ENCODE peak calls at places on chromosome 20, in four cellular contexts. One of them, this sample, is unnamed.

GRCh38 chr20:23637282-23638221 is at the start of gene CST3:
- DNase-seq in HepG2: peak
- DNase-seq in K562: peak
- DNase-seq in GM12878: no peak
- DNase-seq in this sample: peak

GRCh38 chr20:401682-402495 is 6.2 kb upstream of the RBCK1 start:
- DNase-seq in HepG2: peak
- DNase-seq in K562: no peak
- DNase-seq in GM12878: no peak
- DNase-seq in this sample: peak

GRCh38 chr20:13736792-13737191 is 47.9 kb downstream of the ESF1 start:
- DNase-seq in HepG2: no peak
- DNase-seq in K562: no peak
- DNase-seq in GM12878: no peak
- DNase-seq in this sample: no peak

GRCh38 chr20:2080532-2081224 is 20.9 kb upstream of the STK35 start:
- DNase-seq in HepG2: peak
- DNase-seq in K562: no peak
- DNase-seq in GM12878: no peak
- DNase-seq in this sample: no peak

GRCh38 chr20:46709459-46710148 is at the start of gene SLC2A10:
- DNase-seq in HepG2: peak
- DNase-seq in K562: peak
- DNase-seq in GM12878: no peak
- DNase-seq in this sample: no peak

GRCh38 chr20:10793741-10794140 is 119.9 kb upstream of the JAG1 start:
- DNase-seq in HepG2: no peak
- DNase-seq in K562: no peak
- DNase-seq in GM12878: no peak
- DNase-seq in this sample: no peak

GRCh38 chr20:63057133-63058117 is 50.7 kb upstream of the BHLHE23 start:
- DNase-seq in HepG2: no peak
- DNase-seq in K562: no peak
- DNase-seq in GM12878: no peak
- DNase-seq in this sample: no peak

GRCh38 chr20:39036011-39036410 is 73.9 kb downstream of the DHX35 start:
- DNase-seq in HepG2: no peak
- DNase-seq in K562: no peak
- DNase-seq in GM12878: no peak
- DNase-seq in this sample: no peak

GRCh38 chr20:25339608-25340007 is 51.0 kb downstream of the ABHD12 start:
- DNase-seq in HepG2: peak
- DNase-seq in K562: no peak
- DNase-seq in GM12878: no peak
- DNase-seq in this sample: no peak

GRCh38 chr20:11373391-11373790 is 544.3 kb upstream of the BTBD3 start:
- DNase-seq in HepG2: no peak
- DNase-seq in K562: no peak
- DNase-seq in GM12878: no peak
- DNase-seq in this sample: no peak

GRCh38 chr20:50750145-50750671 is 18.8 kb downstream of the PARD6B start:
- DNase-seq in HepG2: no peak
- DNase-seq in K562: no peak
- DNase-seq in GM12878: no peak
- DNase-seq in this sample: no peak

GRCh38 chr20:57883761-57884160 is 173.9 kb upstream of the PMEPA1 start:
- DNase-seq in HepG2: no peak
- DNase-seq in K562: no peak
- DNase-seq in GM12878: no peak
- DNase-seq in this sample: no peak

GRCh38 chr20:11274137-11274536 is 600.3 kb upstream of the JAG1 start:
- DNase-seq in HepG2: peak
- DNase-seq in K562: no peak
- DNase-seq in GM12878: no peak
- DNase-seq in this sample: peak

GRCh38 chr20:10848810-10849370 is 175.1 kb upstream of the JAG1 start:
- DNase-seq in HepG2: peak
- DNase-seq in K562: no peak
- DNase-seq in GM12878: peak
- DNase-seq in this sample: peak

GRCh38 chr20:50191566-50192363 is 1.1 kb downstream of the CEBPB start:
- DNase-seq in HepG2: peak
- DNase-seq in K562: peak
- DNase-seq in GM12878: no peak
- DNase-seq in this sample: peak

GRCh38 chr20:2340823-2341222 is 39.9 kb upstream of the TGM6 start:
- DNase-seq in HepG2: no peak
- DNase-seq in K562: no peak
- DNase-seq in GM12878: no peak
- DNase-seq in this sample: no peak

GRCh38 chr20:45950330-45950646 is 15.8 kb downstream of the PCIF1 start:
- DNase-seq in HepG2: no peak
- DNase-seq in K562: no peak
- DNase-seq in GM12878: no peak
- DNase-seq in this sample: no peak

GRCh38 chr20:57990396-57990987 is 238.0 kb downstream of the ANKRD60 start:
- DNase-seq in HepG2: no peak
- DNase-seq in K562: no peak
- DNase-seq in GM12878: no peak
- DNase-seq in this sample: no peak

GRCh38 chr20:46990017-46990810 is 95.6 kb downstream of the EYA2 start:
- DNase-seq in HepG2: no peak
- DNase-seq in K562: peak
- DNase-seq in GM12878: no peak
- DNase-seq in this sample: no peak

GRCh38 chr20:30811896-30812671 is 445.4 kb upstream of the DEFB115 start:
- DNase-seq in HepG2: no peak
- DNase-seq in K562: peak
- DNase-seq in GM12878: peak
- DNase-seq in this sample: no peak

GRCh38 chr20:62355527-62356142 is 11.5 kb downstream of the LAMA5 start:
- DNase-seq in HepG2: peak
- DNase-seq in K562: no peak
- DNase-seq in GM12878: no peak
- DNase-seq in this sample: peak

GRCh38 chr20:41081276-41081814 is 52.7 kb downstream of the TOP1 start:
- DNase-seq in HepG2: no peak
- DNase-seq in K562: no peak
- DNase-seq in GM12878: no peak
- DNase-seq in this sample: no peak

GRCh38 chr20:16004108-16004854 is 569.0 kb downstream of the KIF16B start:
- DNase-seq in HepG2: no peak
- DNase-seq in K562: no peak
- DNase-seq in GM12878: no peak
- DNase-seq in this sample: no peak

GRCh38 chr20:79565-79964 is 7.9 kb upstream of the DEFB125 start:
- DNase-seq in HepG2: no peak
- DNase-seq in K562: no peak
- DNase-seq in GM12878: no peak
- DNase-seq in this sample: no peak

GRCh38 chr20:48035961-48036731 is 250.9 kb upstream of the SULF2 start:
- DNase-seq in HepG2: no peak
- DNase-seq in K562: no peak
- DNase-seq in GM12878: no peak
- DNase-seq in this sample: no peak

GRCh38 chr20:21901470-21902275 is 196.2 kb downstream of the PAX1 start:
- DNase-seq in HepG2: no peak
- DNase-seq in K562: no peak
- DNase-seq in GM12878: no peak
- DNase-seq in this sample: no peak
- TF ChIP-seq MAX in HepG2: no peak
- TF ChIP-seq MAX in K562: no peak
- TF ChIP-seq MAX in GM12878: no peak
- TF ChIP-seq MAX in this sample: no peak

GRCh38 chr20:44609006-44609510 is 26.7 kb downstream of the PKIG start:
- DNase-seq in HepG2: peak
- DNase-seq in K562: no peak
- DNase-seq in GM12878: no peak
- DNase-seq in this sample: no peak

GRCh38 chr20:44613575-44613974 is 31.2 kb downstream of the PKIG start:
- DNase-seq in HepG2: no peak
- DNase-seq in K562: no peak
- DNase-seq in GM12878: no peak
- DNase-seq in this sample: no peak

GRCh38 chr20:44606725-44607441 is 24.5 kb downstream of the PKIG start:
- DNase-seq in HepG2: no peak
- DNase-seq in K562: no peak
- DNase-seq in GM12878: no peak
- DNase-seq in this sample: no peak

GRCh38 chr20:44610313-44610965 is 28.1 kb downstream of the PKIG start:
- DNase-seq in HepG2: no peak
- DNase-seq in K562: no peak
- DNase-seq in GM12878: no peak
- DNase-seq in this sample: no peak

DNA sequence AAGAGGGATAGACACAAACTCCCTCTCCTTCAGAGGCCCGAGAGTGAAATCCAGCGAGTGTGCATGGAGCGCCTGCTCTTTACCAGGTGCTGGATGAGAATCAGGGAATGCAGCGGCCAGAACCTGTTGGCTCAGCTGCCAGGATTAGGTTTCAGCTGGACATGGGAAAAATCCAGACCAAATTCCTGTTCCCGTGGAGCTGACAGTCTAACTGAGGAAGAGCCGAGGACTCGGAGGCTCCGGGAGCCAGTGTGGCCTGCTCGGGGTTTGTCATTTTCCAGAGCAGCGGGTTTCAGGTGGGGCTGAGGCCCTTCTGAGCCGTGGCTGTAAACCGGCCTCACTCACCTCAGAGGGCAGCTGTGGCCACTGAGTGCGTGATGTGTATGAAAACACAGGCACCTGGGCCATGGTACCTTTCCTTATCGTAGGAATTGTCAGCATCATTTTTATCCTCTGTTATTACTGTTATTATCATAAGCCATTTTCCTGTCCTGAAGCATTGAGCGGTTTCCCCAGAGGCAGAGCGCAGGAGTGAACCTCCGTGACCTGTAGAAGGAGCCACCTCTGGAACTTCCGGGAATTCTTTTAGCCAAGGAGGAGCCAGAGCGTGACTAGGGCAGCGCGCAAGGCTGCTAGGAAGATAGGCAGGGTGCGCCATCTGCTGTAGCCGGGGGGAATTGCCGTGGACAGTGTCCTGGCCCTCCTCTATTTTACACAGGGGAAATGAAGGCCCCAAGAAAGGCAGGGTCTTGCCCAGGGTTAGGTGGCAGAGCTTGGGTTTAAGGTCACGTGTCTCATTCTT is 27.3 kb downstream of the PKIG start:
- DNase-seq in HepG2: peak
- DNase-seq in K562: peak
- DNase-seq in GM12878: no peak
- DNase-seq in this sample: peak
- H3K4me3 ChIP-seq in HepG2: peak
- H3K4me3 ChIP-seq in K562: no peak
- H3K4me3 ChIP-seq in GM12878: no peak
- H3K4me3 ChIP-seq in this sample: peak

GRCh38 chr20:20084296-20084752 is 32.0 kb downstream of the CFAP61 start:
- DNase-seq in HepG2: no peak
- DNase-seq in K562: no peak
- DNase-seq in GM12878: no peak
- DNase-seq in this sample: no peak
- TF ChIP-seq POLR2AphosphoS2 in HepG2: no peak
- TF ChIP-seq POLR2AphosphoS2 in K562: no peak
- TF ChIP-seq POLR2AphosphoS2 in GM12878: no peak
- TF ChIP-seq POLR2AphosphoS2 in this sample: no peak

DNA sequence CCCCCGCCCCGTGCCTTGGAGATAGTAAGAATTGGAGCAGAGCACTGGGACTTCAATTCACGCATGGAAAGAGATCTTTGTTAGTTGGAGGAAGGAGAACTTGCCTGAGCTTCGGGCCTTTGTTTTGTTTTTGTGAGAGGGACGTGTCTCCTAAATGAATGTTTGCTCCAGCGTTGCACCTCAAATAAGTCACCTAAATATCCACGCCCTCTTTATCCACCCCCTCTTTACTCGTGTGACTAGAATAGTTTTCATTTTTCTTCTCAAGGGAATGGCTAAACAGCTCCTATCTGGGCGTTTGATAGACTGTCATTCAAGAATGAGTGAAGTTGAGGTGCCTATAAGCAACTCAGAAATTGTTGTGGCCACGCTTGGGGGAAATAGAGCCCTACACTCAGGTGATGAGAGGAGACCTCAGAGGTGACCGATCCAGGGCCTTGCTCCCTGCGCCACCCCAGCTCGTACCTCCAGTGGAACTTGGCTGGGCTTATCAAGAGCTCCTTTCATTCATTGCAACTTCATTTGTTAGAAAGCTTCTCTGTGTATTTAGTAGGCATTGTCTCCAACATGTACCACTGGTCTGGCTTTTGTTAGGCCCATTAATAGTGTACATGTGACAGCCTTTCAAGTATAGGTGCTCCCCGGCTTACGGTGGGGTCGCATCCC is 867 bp downstream of the PCMTD2 start:
- DNase-seq in HepG2: no peak
- DNase-seq in K562: no peak
- DNase-seq in GM12878: no peak
- DNase-seq in this sample: no peak
- TF ChIP-seq MAX in HepG2: no peak
- TF ChIP-seq MAX in K562: no peak
- TF ChIP-seq MAX in GM12878: no peak
- TF ChIP-seq MAX in this sample: no peak

GRCh38 chr20:19840111-19840705 is 82.2 kb downstream of the RIN2 start:
- DNase-seq in HepG2: no peak
- DNase-seq in K562: no peak
- DNase-seq in GM12878: no peak
- DNase-seq in this sample: no peak
- H3K4me3 ChIP-seq in HepG2: no peak
- H3K4me3 ChIP-seq in K562: no peak
- H3K4me3 ChIP-seq in GM12878: no peak
- H3K4me3 ChIP-seq in this sample: no peak

This sample was measured in A549.